ENCODE peak calls at places on chromosome 2, in four cellular contexts. One of them, this sample, is unnamed.

GRCh38 chr2:172834881-172835280 is 99.2 kb downstream of the RAPGEF4 start:
- DNase-seq in T-helper 9 cell: no peak
- DNase-seq in SK-N-SH: no peak
- DNase-seq in CD4-positive, alpha-beta memory T cell: no peak
- DNase-seq in this sample: no peak

GRCh38 chr2:239181074-239181581 is 219.7 kb downstream of the HDAC4 start:
- DNase-seq in T-helper 9 cell: no peak
- DNase-seq in SK-N-SH: no peak
- DNase-seq in CD4-positive, alpha-beta memory T cell: no peak
- DNase-seq in this sample: no peak

GRCh38 chr2:86025229-86025820 is 80.4 kb downstream of the POLR1A start:
- DNase-seq in CD4-positive, alpha-beta memory T cell: no peak
- DNase-seq in T-helper 9 cell: no peak
- DNase-seq in SK-N-SH: no peak
- DNase-seq in this sample: peak; percentile 47

GRCh38 chr2:186575302-186575701 is 14.6 kb upstream of the ITGAV start:
- DNase-seq in CD4-positive, alpha-beta memory T cell: no peak
- DNase-seq in SK-N-SH: peak; percentile 41
- DNase-seq in T-helper 9 cell: no peak
- DNase-seq in this sample: peak; percentile 99

GRCh38 chr2:16722677-16723076 is 57.0 kb upstream of the CYRIA start:
- DNase-seq in T-helper 9 cell: no peak
- DNase-seq in SK-N-SH: no peak
- DNase-seq in CD4-positive, alpha-beta memory T cell: no peak
- DNase-seq in this sample: peak; percentile 14

GRCh38 chr2:71643674-71644357 is 190.5 kb downstream of the DYSF start:
- DNase-seq in T-helper 9 cell: no peak
- DNase-seq in SK-N-SH: no peak
- DNase-seq in CD4-positive, alpha-beta memory T cell: no peak
- DNase-seq in this sample: no peak

GRCh38 chr2:207311316-207312005 is 145.7 kb upstream of the KLF7 start:
- DNase-seq in CD4-positive, alpha-beta memory T cell: no peak
- DNase-seq in T-helper 9 cell: no peak
- DNase-seq in SK-N-SH: peak; percentile 37
- DNase-seq in this sample: peak; percentile 100

GRCh38 chr2:9805435-9806297 is 37.6 kb upstream of the TAF1B start:
- DNase-seq in CD4-positive, alpha-beta memory T cell: no peak
- DNase-seq in T-helper 9 cell: no peak
- DNase-seq in SK-N-SH: peak; percentile 41
- DNase-seq in this sample: peak; percentile 70

GRCh38 chr2:38697116-38697840 is 31.4 kb downstream of the GALM start:
- DNase-seq in CD4-positive, alpha-beta memory T cell: peak; percentile 87
- DNase-seq in SK-N-SH: no peak
- DNase-seq in T-helper 9 cell: peak; percentile 31
- DNase-seq in this sample: no peak

GRCh38 chr2:33272001-33272400 is 204.4 kb upstream of the RASGRP3 start:
- DNase-seq in SK-N-SH: no peak
- DNase-seq in T-helper 9 cell: no peak
- DNase-seq in CD4-positive, alpha-beta memory T cell: no peak
- DNase-seq in this sample: peak; percentile 58

GRCh38 chr2:23418490-23418911 is 33.5 kb downstream of the KLHL29 start:
- DNase-seq in CD4-positive, alpha-beta memory T cell: no peak
- DNase-seq in SK-N-SH: no peak
- DNase-seq in T-helper 9 cell: no peak
- DNase-seq in this sample: peak; percentile 63